ENCODE peak calls at places on chromosomes 4 and X, in four cellular contexts. One of them, this sample, is unnamed.

GRCh38 chr4:24745172-24745895 is 50.0 kb upstream of the SOD3 start:
- DNase-seq in fibroblast of lung: no peak
- DNase-seq in tibial artery: no peak
- DNase-seq in CD8-positive, alpha-beta T cell: no peak
- DNase-seq in this sample: no peak

GRCh38 chr4:8185280-8185679 is 13.8 kb upstream of the SH3TC1 start:
- DNase-seq in tibial artery: no peak
- DNase-seq in fibroblast of lung: peak
- DNase-seq in CD8-positive, alpha-beta T cell: no peak
- DNase-seq in this sample: peak

GRCh38 chrX:640641-641040 is 10.1 kb downstream of the SHOX start:
- DNase-seq in fibroblast of lung: no peak
- DNase-seq in CD8-positive, alpha-beta T cell: no peak
- DNase-seq in tibial artery: no peak
- DNase-seq in this sample: no peak

GRCh38 chr4:113686950-113687718 is 74.4 kb downstream of the CAMK2D start:
- DNase-seq in fibroblast of lung: peak
- DNase-seq in tibial artery: no peak
- DNase-seq in CD8-positive, alpha-beta T cell: no peak
- DNase-seq in this sample: peak

GRCh38 chr4:54961357-54961975 is 163.9 kb downstream of the KDR start:
- DNase-seq in fibroblast of lung: peak
- DNase-seq in CD8-positive, alpha-beta T cell: no peak
- DNase-seq in tibial artery: no peak
- DNase-seq in this sample: peak

GRCh38 chr4:54545663-54546424 is 111.9 kb upstream of the KIT start:
- DNase-seq in CD8-positive, alpha-beta T cell: no peak
- DNase-seq in tibial artery: no peak
- DNase-seq in fibroblast of lung: no peak
- DNase-seq in this sample: peak

GRCh38 chrX:16993791-16994318 is 47.4 kb downstream of the REPS2 start:
- DNase-seq in CD8-positive, alpha-beta T cell: no peak
- DNase-seq in fibroblast of lung: no peak
- DNase-seq in tibial artery: no peak
- DNase-seq in this sample: no peak

GRCh38 chr4:72525938-72526337 is 43.1 kb downstream of the ADAMTS3 start:
- DNase-seq in CD8-positive, alpha-beta T cell: no peak
- DNase-seq in tibial artery: peak
- DNase-seq in fibroblast of lung: peak
- DNase-seq in this sample: peak

GRCh38 chr4:1276984-1277383 is 12.7 kb upstream of the MAEA start:
- DNase-seq in tibial artery: no peak
- DNase-seq in CD8-positive, alpha-beta T cell: no peak
- DNase-seq in fibroblast of lung: no peak
- DNase-seq in this sample: no peak

GRCh38 chrX:103329991-103330390 is at the start of gene TCEAL7:
- DNase-seq in CD8-positive, alpha-beta T cell: no peak
- DNase-seq in fibroblast of lung: peak
- DNase-seq in tibial artery: peak
- DNase-seq in this sample: peak
- H3K4me3 ChIP-seq in CD8-positive, alpha-beta T cell: no peak
- H3K4me3 ChIP-seq in fibroblast of lung: peak
- H3K4me3 ChIP-seq in tibial artery: peak
- H3K4me3 ChIP-seq in this sample: peak

GRCh38 chrX:135086197-135086854 is 34.0 kb downstream of the ETDB start:
- DNase-seq in tibial artery: no peak
- DNase-seq in CD8-positive, alpha-beta T cell: no peak
- DNase-seq in fibroblast of lung: peak
- DNase-seq in this sample: peak
- TF ChIP-seq CTCF in tibial artery: peak
- TF ChIP-seq CTCF in CD8-positive, alpha-beta T cell: peak
- TF ChIP-seq CTCF in fibroblast of lung: peak
- TF ChIP-seq CTCF in this sample: peak

GRCh38 chr4:154491341-154491679 is 289 bp downstream of the DCHS2 start:
- DNase-seq in tibial artery: no peak
- DNase-seq in CD8-positive, alpha-beta T cell: no peak
- DNase-seq in fibroblast of lung: peak
- DNase-seq in this sample: peak

GRCh38 chr4:154490589-154491340 is 834 bp downstream of the DCHS2 start:
- DNase-seq in tibial artery: no peak
- DNase-seq in CD8-positive, alpha-beta T cell: no peak
- DNase-seq in fibroblast of lung: no peak
- DNase-seq in this sample: no peak

GRCh38 chr4:154492288-154492687 is 689 bp upstream of the DCHS2 start:
- DNase-seq in fibroblast of lung: no peak
- DNase-seq in tibial artery: no peak
- DNase-seq in CD8-positive, alpha-beta T cell: no peak
- DNase-seq in this sample: no peak

GRCh38 chr4:154490261-154490588 is 1.4 kb downstream of the DCHS2 start:
- DNase-seq in CD8-positive, alpha-beta T cell: no peak
- DNase-seq in tibial artery: no peak
- DNase-seq in fibroblast of lung: no peak
- DNase-seq in this sample: no peak

DNA sequence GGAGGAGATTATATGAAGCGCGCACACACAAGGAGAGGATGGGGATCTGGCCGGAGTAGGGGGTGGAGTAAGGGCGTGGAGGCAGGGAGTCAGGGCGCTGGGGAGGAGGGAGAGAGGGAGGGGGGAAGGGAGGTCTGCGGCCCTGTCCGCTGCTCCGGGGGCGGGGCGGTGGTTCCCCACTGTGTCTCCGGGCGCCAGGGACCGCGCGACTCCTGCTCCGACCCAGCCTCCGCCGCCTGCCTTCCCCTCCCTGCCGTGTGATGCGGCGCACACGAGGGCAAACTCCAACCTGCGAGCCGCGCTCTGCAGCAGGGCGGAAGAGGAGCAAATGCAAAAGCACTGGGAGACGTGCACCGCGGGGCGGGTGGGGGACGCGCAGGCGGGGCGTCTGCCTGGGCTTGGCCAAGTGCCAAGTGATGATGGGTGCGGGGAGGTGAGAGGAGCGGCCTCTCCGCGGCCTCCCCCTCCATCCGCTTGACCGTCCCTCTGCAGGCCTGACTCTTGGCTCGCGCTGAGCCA is at the start of gene DCHS2:
- DNase-seq in CD8-positive, alpha-beta T cell: no peak
- DNase-seq in tibial artery: no peak
- DNase-seq in fibroblast of lung: no peak
- DNase-seq in this sample: no peak
- H3K4me3 ChIP-seq in CD8-positive, alpha-beta T cell: peak
- H3K4me3 ChIP-seq in tibial artery: peak
- H3K4me3 ChIP-seq in fibroblast of lung: no peak
- H3K4me3 ChIP-seq in this sample: peak

DNA sequence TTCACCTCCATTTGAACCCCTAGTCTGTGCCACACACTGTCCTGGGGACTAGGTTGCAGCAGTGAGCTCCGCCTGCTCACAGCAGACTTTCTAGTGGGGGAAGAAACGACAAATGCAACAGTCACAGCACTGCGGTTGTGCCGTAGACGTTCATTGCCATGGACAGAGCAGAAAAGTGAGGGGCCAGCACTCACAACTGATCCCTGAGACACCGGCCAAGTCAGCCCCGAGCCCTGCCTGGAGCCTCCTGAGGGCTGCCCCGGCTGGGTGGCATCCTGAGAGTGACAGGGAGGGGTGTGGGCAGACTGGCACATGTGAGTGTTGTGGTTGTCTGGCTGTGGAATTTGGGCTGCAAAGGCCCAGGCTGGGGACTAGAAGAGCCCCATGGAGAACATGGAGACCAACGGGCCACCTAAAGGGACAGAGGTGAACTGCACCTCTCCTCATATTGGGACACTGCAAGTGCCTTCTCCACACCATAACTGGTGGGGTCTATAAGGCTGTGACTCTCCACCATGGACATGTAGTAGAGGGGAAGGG is 4.6 kb downstream of the DUSP9 start:
- DNase-seq in fibroblast of lung: no peak
- DNase-seq in tibial artery: no peak
- DNase-seq in CD8-positive, alpha-beta T cell: no peak
- DNase-seq in this sample: no peak
- TF ChIP-seq CTCF in fibroblast of lung: no peak
- TF ChIP-seq CTCF in tibial artery: no peak
- TF ChIP-seq CTCF in CD8-positive, alpha-beta T cell: peak
- TF ChIP-seq CTCF in this sample: peak

GRCh38 chrX:126165721-126166401 is at the start of gene DCAF12L2:
- DNase-seq in CD8-positive, alpha-beta T cell: no peak
- DNase-seq in fibroblast of lung: no peak
- DNase-seq in tibial artery: no peak
- DNase-seq in this sample: no peak
- H3K4me3 ChIP-seq in CD8-positive, alpha-beta T cell: no peak
- H3K4me3 ChIP-seq in fibroblast of lung: no peak
- H3K4me3 ChIP-seq in tibial artery: peak
- H3K4me3 ChIP-seq in this sample: no peak

GRCh38 chrX:150542846-150543229 is 25.6 kb upstream of the MTM1 start:
- DNase-seq in CD8-positive, alpha-beta T cell: no peak
- DNase-seq in fibroblast of lung: no peak
- DNase-seq in tibial artery: no peak
- DNase-seq in this sample: no peak

GRCh38 chrX:150543230-150544155 is 24.9 kb upstream of the MTM1 start:
- DNase-seq in tibial artery: no peak
- DNase-seq in fibroblast of lung: no peak
- DNase-seq in CD8-positive, alpha-beta T cell: no peak
- DNase-seq in this sample: no peak

GRCh38 chrX:150546711-150547153 is 21.7 kb upstream of the MTM1 start:
- DNase-seq in fibroblast of lung: peak
- DNase-seq in tibial artery: peak
- DNase-seq in CD8-positive, alpha-beta T cell: no peak
- DNase-seq in this sample: no peak

GRCh38 chrX:150544835-150545790 is 23.3 kb upstream of the MTM1 start:
- DNase-seq in CD8-positive, alpha-beta T cell: no peak
- DNase-seq in tibial artery: no peak
- DNase-seq in fibroblast of lung: no peak
- DNase-seq in this sample: no peak

GRCh38 chrX:150544222-150544787 is 24.1 kb upstream of the MTM1 start:
- DNase-seq in CD8-positive, alpha-beta T cell: no peak
- DNase-seq in fibroblast of lung: peak
- DNase-seq in tibial artery: no peak
- DNase-seq in this sample: no peak
- TF ChIP-seq CTCF in CD8-positive, alpha-beta T cell: no peak
- TF ChIP-seq CTCF in fibroblast of lung: no peak
- TF ChIP-seq CTCF in tibial artery: no peak
- TF ChIP-seq CTCF in this sample: no peak

GRCh38 chrX:22300130-22300529 is 27.4 kb downstream of the CBLL2 start:
- DNase-seq in CD8-positive, alpha-beta T cell: no peak
- DNase-seq in tibial artery: peak
- DNase-seq in fibroblast of lung: peak
- DNase-seq in this sample: peak
- H3K4me3 ChIP-seq in CD8-positive, alpha-beta T cell: no peak
- H3K4me3 ChIP-seq in tibial artery: no peak
- H3K4me3 ChIP-seq in fibroblast of lung: no peak
- H3K4me3 ChIP-seq in this sample: no peak

GRCh38 chrX:47200385-47201150 is 6.9 kb downstream of the UBA1 start:
- DNase-seq in fibroblast of lung: peak
- DNase-seq in tibial artery: no peak
- DNase-seq in CD8-positive, alpha-beta T cell: no peak
- DNase-seq in this sample: peak
- TF ChIP-seq CTCF in fibroblast of lung: peak
- TF ChIP-seq CTCF in tibial artery: no peak
- TF ChIP-seq CTCF in CD8-positive, alpha-beta T cell: no peak
- TF ChIP-seq CTCF in this sample: peak

GRCh38 chrX:121308276-121308805 is 260.9 kb downstream of the GLUD2 start:
- DNase-seq in tibial artery: no peak
- DNase-seq in CD8-positive, alpha-beta T cell: no peak
- DNase-seq in fibroblast of lung: no peak
- DNase-seq in this sample: peak
- H3K4me3 ChIP-seq in tibial artery: no peak
- H3K4me3 ChIP-seq in CD8-positive, alpha-beta T cell: no peak
- H3K4me3 ChIP-seq in fibroblast of lung: no peak
- H3K4me3 ChIP-seq in this sample: no peak

DNA sequence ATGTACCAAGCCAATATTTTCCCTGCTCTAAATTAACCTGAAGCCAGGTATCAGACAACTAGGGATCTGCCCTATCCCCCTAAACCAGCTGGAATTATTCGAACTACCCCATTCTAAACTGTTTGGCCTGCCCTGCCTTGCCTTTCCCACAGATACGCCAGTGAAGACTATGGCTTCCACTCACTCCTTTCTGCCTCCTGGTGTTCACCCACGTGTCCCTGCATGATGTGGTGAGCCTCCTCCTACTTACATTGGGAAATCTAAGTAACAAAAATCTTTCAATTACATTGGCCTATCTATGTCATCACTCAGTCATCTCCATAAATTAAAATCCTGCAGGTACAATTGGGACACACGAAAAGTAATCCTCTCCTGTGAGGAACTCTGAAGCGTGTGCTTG is 6.1 kb upstream of the LDOC1 start:
- DNase-seq in CD8-positive, alpha-beta T cell: no peak
- DNase-seq in tibial artery: no peak
- DNase-seq in fibroblast of lung: no peak
- DNase-seq in this sample: no peak
- TF ChIP-seq CTCF in CD8-positive, alpha-beta T cell: no peak
- TF ChIP-seq CTCF in tibial artery: no peak
- TF ChIP-seq CTCF in fibroblast of lung: no peak
- TF ChIP-seq CTCF in this sample: no peak